ENCODE peak calls at places on chromosomes 12 and 14, in four cellular contexts. One of them, this sample, is unnamed.

GRCh38 chr12:13203028-13203922 is 6.7 kb downstream of the EMP1 start:
- DNase-seq in HepG2: no peak
- DNase-seq in K562: peak; percentile 13
- DNase-seq in A549: no peak
- DNase-seq in this sample: peak; percentile 46

GRCh38 chr14:34356267-34356660 is 105.8 kb downstream of the SPTSSA start:
- DNase-seq in A549: no peak
- DNase-seq in HepG2: no peak
- DNase-seq in K562: no peak
- DNase-seq in this sample: no peak

GRCh38 chr14:73937012-73937411 is 12.9 kb downstream of the FAM161B start:
- DNase-seq in A549: no peak
- DNase-seq in HepG2: no peak
- DNase-seq in K562: no peak
- DNase-seq in this sample: no peak

GRCh38 chr14:100871234-100872186 is 32.0 kb downstream of the RTL1 start:
- DNase-seq in A549: peak; percentile 32
- DNase-seq in K562: peak; percentile 80
- DNase-seq in HepG2: peak; percentile 22
- DNase-seq in this sample: peak; percentile 21

GRCh38 chr12:60101715-60102114 is 505.9 kb downstream of the SLC16A7 start:
- DNase-seq in HepG2: no peak
- DNase-seq in A549: no peak
- DNase-seq in K562: no peak
- DNase-seq in this sample: no peak

GRCh38 chr12:101819467-101819866 is 11.3 kb downstream of the GNPTAB start:
- DNase-seq in HepG2: no peak
- DNase-seq in A549: no peak
- DNase-seq in K562: no peak
- DNase-seq in this sample: no peak

GRCh38 chr14:74524076-74524812 is 30.7 kb downstream of the ISCA2 start:
- DNase-seq in A549: no peak
- DNase-seq in HepG2: no peak
- DNase-seq in K562: no peak
- DNase-seq in this sample: no peak

GRCh38 chr12:3453947-3454675 is 36.9 kb upstream of the PRMT8 start:
- DNase-seq in K562: no peak
- DNase-seq in A549: peak; percentile 10
- DNase-seq in HepG2: no peak
- DNase-seq in this sample: no peak

GRCh38 chr12:52837341-52837741 is 3.2 kb upstream of the KRT79 start:
- DNase-seq in HepG2: no peak
- DNase-seq in A549: peak; percentile 49
- DNase-seq in K562: no peak
- DNase-seq in this sample: peak; percentile 23

GRCh38 chr14:60790850-60791249 is 56.3 kb downstream of the MNAT1 start:
- DNase-seq in A549: no peak
- DNase-seq in HepG2: no peak
- DNase-seq in K562: no peak
- DNase-seq in this sample: no peak

GRCh38 chr12:108696111-108696995 is 35.0 kb downstream of the CORO1C start:
- DNase-seq in K562: peak; percentile 62
- DNase-seq in HepG2: no peak
- DNase-seq in A549: no peak
- DNase-seq in this sample: no peak

GRCh38 chr12:53530056-53530455 is 22.8 kb upstream of the NPFF start:
- DNase-seq in K562: no peak
- DNase-seq in HepG2: no peak
- DNase-seq in A549: no peak
- DNase-seq in this sample: no peak

GRCh38 chr12:48017921-48018617 is 13.8 kb upstream of the COL2A1 start:
- DNase-seq in K562: no peak
- DNase-seq in A549: no peak
- DNase-seq in HepG2: no peak
- DNase-seq in this sample: no peak

GRCh38 chr12:62846506-62846905 is 88.4 kb downstream of the PPM1H start:
- DNase-seq in A549: no peak
- DNase-seq in HepG2: no peak
- DNase-seq in K562: no peak
- DNase-seq in this sample: no peak

GRCh38 chr14:102508774-102509743 is 517 bp downstream of the ANKRD9 start:
- DNase-seq in HepG2: no peak
- DNase-seq in K562: peak; percentile 61
- DNase-seq in A549: no peak
- DNase-seq in this sample: peak; percentile 35

GRCh38 chr14:78975734-78976133 is 805.6 kb downstream of the NRXN3 start:
- DNase-seq in K562: no peak
- DNase-seq in A549: no peak
- DNase-seq in HepG2: no peak
- DNase-seq in this sample: no peak

GRCh38 chr14:68239988-68240387 is 420.4 kb downstream of the RAD51B start:
- DNase-seq in HepG2: no peak
- DNase-seq in K562: no peak
- DNase-seq in A549: no peak
- DNase-seq in this sample: peak; percentile 39

GRCh38 chr12:42729532-42729895 is 140.0 kb upstream of the PRICKLE1 start:
- DNase-seq in K562: no peak
- DNase-seq in HepG2: no peak
- DNase-seq in A549: no peak
- DNase-seq in this sample: no peak

GRCh38 chr12:10252201-10252600 is 39.5 kb downstream of the GABARAPL1 start:
- DNase-seq in HepG2: no peak
- DNase-seq in K562: no peak
- DNase-seq in A549: no peak
- DNase-seq in this sample: no peak

GRCh38 chr14:48008646-48009045 is 333.2 kb upstream of the MDGA2 start:
- DNase-seq in K562: no peak
- DNase-seq in A549: no peak
- DNase-seq in HepG2: no peak
- DNase-seq in this sample: no peak

GRCh38 chr14:38430522-38430921 is 174.6 kb upstream of the CLEC14A start:
- DNase-seq in HepG2: no peak
- DNase-seq in A549: no peak
- DNase-seq in K562: no peak
- DNase-seq in this sample: no peak

GRCh38 chr12:104769207-104769606 is 188.9 kb downstream of the SLC41A2 start:
- DNase-seq in HepG2: no peak
- DNase-seq in K562: no peak
- DNase-seq in A549: no peak
- DNase-seq in this sample: no peak

GRCh38 chr12:104772336-104772735 is 185.8 kb downstream of the SLC41A2 start:
- DNase-seq in HepG2: no peak
- DNase-seq in A549: no peak
- DNase-seq in K562: no peak
- DNase-seq in this sample: no peak

GRCh38 chr12:104763163-104763805 is 194.8 kb downstream of the SLC41A2 start:
- DNase-seq in K562: no peak
- DNase-seq in HepG2: no peak
- DNase-seq in A549: no peak
- DNase-seq in this sample: no peak

GRCh38 chr12:104764225-104765073 is 193.6 kb downstream of the SLC41A2 start:
- DNase-seq in K562: no peak
- DNase-seq in HepG2: no peak
- DNase-seq in A549: no peak
- DNase-seq in this sample: no peak

DNA sequence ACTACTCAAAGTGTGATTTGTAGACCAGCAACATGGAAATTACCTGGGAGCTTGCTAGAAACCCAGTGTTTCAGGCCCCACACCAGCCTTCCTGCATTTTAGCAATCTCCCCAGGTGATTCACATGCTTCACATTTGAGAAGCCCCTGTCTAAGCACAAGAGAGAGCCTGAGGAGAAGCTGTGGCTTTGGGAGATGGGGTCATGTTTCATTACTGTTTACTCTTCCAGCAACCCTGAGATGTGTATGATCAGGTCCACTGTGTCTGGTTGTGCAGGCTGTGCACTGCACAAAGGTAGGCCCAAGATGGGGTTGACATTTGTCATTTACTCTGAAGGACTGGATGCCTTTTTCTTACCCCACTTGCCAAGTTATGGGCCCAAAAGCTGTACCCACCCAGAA is 190.1 kb downstream of the SLC41A2 start:
- DNase-seq in K562: no peak
- DNase-seq in HepG2: no peak
- DNase-seq in A549: no peak
- DNase-seq in this sample: no peak
- TF ChIP-seq MYC in K562: no peak
- TF ChIP-seq MYC in HepG2: no peak
- TF ChIP-seq MYC in A549: no peak
- TF ChIP-seq MYC in this sample: no peak

GRCh38 chr14:104349950-104350349 is 211.6 kb downstream of the KIF26A start:
- DNase-seq in HepG2: no peak
- DNase-seq in K562: no peak
- DNase-seq in A549: no peak
- DNase-seq in this sample: no peak
- TF ChIP-seq JUN in HepG2: no peak
- TF ChIP-seq JUN in K562: no peak
- TF ChIP-seq JUN in A549: no peak
- TF ChIP-seq JUN in this sample: no peak

GRCh38 chr14:59707778-59708635 is 131.4 kb upstream of the CCDC175 start:
- DNase-seq in K562: no peak
- DNase-seq in HepG2: no peak
- DNase-seq in A549: no peak
- DNase-seq in this sample: no peak
- TF ChIP-seq MYC in K562: no peak
- TF ChIP-seq MYC in HepG2: no peak
- TF ChIP-seq MYC in A549: no peak
- TF ChIP-seq MYC in this sample: no peak

GRCh38 chr12:121705514-121705913 is 7.0 kb upstream of the TMEM120B start:
- DNase-seq in A549: no peak
- DNase-seq in HepG2: no peak
- DNase-seq in K562: no peak
- DNase-seq in this sample: no peak

GRCh38 chr12:121708313-121709063 is 4.1 kb upstream of the TMEM120B start:
- DNase-seq in HepG2: no peak
- DNase-seq in K562: no peak
- DNase-seq in A549: no peak
- DNase-seq in this sample: no peak

GRCh38 chr12:121712462-121713256 is at the start of gene TMEM120B:
- DNase-seq in HepG2: peak; percentile 37
- DNase-seq in A549: peak; percentile 70
- DNase-seq in K562: peak; percentile 93
- DNase-seq in this sample: peak; percentile 76

GRCh38 chr12:121711925-121712461 is 559 bp upstream of the TMEM120B start:
- DNase-seq in A549: peak; percentile 55
- DNase-seq in K562: peak; percentile 55
- DNase-seq in HepG2: peak; percentile 35
- DNase-seq in this sample: no peak

DNA sequence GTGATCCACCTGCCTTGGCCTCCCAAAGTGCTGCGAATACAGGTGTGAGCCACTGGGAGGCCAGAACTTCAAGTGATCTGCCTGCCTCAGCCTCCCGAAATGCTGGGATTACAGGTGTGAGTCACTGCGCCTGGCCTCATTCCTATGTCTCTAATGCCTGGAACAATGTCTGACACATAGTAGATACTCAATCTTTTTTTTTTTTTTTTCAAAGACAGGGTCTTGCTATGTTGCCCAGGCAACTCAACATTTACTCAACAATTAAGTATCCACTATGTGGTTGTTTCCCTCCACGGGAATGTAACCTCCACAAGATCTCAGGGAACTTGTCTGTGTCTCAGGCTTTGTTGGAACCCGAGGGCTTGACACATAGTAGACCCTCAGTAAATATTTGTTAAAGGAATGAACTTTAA is 3.1 kb upstream of the TMEM120B start:
- DNase-seq in HepG2: peak; percentile 54
- DNase-seq in K562: no peak
- DNase-seq in A549: no peak
- DNase-seq in this sample: peak; percentile 20
- TF ChIP-seq JUN in HepG2: no peak
- TF ChIP-seq JUN in K562: no peak
- TF ChIP-seq JUN in A549: no peak
- TF ChIP-seq JUN in this sample: no peak

DNA sequence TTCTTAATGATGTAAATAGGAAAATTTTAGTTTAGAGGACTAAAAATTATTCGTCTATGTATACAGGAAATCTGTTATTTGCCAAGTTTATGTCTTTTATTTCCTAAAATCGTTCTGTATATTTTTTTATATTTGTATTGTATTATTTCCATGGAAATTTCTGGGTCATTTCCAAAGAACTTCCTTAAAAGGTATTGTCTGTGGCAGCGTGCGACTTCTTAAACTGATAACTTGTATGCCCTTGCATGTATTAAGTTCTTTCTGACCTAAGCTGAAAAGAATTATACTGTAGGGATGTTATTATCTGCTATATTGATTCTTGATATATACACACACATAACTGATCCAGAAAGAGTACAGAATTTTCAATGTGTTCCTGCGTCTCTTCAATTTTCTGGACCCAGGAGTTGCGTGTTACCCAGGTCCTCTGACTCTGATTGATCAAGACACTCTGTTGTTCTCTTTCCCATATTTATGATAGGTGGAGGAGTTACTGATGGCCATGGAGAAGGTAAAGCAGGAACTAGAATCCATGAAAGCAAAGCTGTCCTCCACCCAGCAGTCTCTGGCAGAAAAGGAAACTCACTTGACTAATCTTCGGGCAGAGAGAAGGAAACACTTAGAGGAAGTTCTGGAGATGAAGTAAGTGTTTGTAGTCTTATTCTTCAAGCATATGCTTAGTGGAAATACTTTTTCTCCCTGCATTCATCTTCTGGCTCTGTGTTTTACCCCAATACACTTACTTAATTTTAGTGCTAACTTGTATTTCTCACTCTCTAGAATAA is 298.5 kb downstream of the ERC1 start:
- DNase-seq in K562: no peak
- DNase-seq in HepG2: no peak
- DNase-seq in A549: no peak
- DNase-seq in this sample: peak; percentile 72
- TF ChIP-seq MYC in K562: no peak
- TF ChIP-seq MYC in HepG2: no peak
- TF ChIP-seq MYC in A549: no peak
- TF ChIP-seq MYC in this sample: no peak

GRCh38 chr12:128076188-128076587 is 190.8 kb upstream of the TMEM132C start:
- DNase-seq in K562: no peak
- DNase-seq in A549: no peak
- DNase-seq in HepG2: no peak
- DNase-seq in this sample: no peak

GRCh38 chr12:128077917-128078298 is 189.1 kb upstream of the TMEM132C start:
- DNase-seq in A549: no peak
- DNase-seq in HepG2: no peak
- DNase-seq in K562: no peak
- DNase-seq in this sample: no peak

GRCh38 chr12:128077211-128077916 is 189.6 kb upstream of the TMEM132C start:
- DNase-seq in K562: no peak
- DNase-seq in HepG2: no peak
- DNase-seq in A549: no peak
- DNase-seq in this sample: no peak

GRCh38 chr12:128075332-128075731 is 191.6 kb upstream of the TMEM132C start:
- DNase-seq in A549: no peak
- DNase-seq in K562: no peak
- DNase-seq in HepG2: no peak
- DNase-seq in this sample: no peak

DNA sequence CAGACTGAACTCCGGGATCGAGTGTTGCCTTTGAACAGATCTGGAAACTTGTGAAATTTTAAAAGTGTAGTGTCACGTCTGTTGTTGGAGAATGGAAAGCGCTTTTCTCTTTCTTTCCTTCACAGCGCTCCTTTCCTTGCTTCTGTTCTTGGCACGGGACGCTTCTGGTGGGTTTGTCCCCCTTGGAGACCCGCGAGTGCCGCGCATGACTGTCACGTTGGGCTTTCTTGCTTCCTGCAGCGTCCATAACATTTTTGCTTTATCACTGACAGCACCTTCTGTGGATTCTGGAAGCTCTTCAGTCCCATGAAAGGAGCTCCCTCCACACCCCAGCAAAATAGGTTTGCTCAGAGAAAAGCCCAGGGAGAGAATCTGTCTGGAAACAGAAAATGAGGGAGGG is 193.0 kb upstream of the TMEM132C start:
- DNase-seq in HepG2: no peak
- DNase-seq in K562: no peak
- DNase-seq in A549: no peak
- DNase-seq in this sample: no peak
- TF ChIP-seq JUN in HepG2: no peak
- TF ChIP-seq JUN in K562: no peak
- TF ChIP-seq JUN in A549: no peak
- TF ChIP-seq JUN in this sample: no peak